ENCODE peak calls at places on chromosomes 5 and 9, in five cellular contexts. U, J, N, D and I are unnamed samples. For H4K20me1, the result is how much of the 10 kb centered on the place peaks cover.

GRCh38 chr9:134099123-134099761 is 31.4 kb upstream of the BRD3 start:
- DNase-seq in U (peak), J (peak), N (peak), D (peak), I (peak)

GRCh38 chr9:3528466-3528865 is 2.7 kb upstream of the RFX3 start:
- DNase-seq in D (no peak), U (no peak), J (no peak), N (no peak), I (no peak)

GRCh38 chr5:159198063-159199036 is 11.0 kb downstream of the RNF145 start:
- DNase-seq in D (no peak), N (no peak), U (no peak), J (no peak), I (no peak)

GRCh38 chr5:120538149-120538548 is 74.0 kb downstream of the PRR16 start:
- DNase-seq in N (no peak), D (no peak), U (no peak), J (peak), I (peak)

GRCh38 chr5:139982157-139982974 is 60.7 kb downstream of the NRG2 start:
- DNase-seq in J (peak), D (no peak), N (no peak), U (peak), I (peak)

GRCh38 chr9:94697972-94698581 is 28.4 kb upstream of the AOPEP start:
- DNase-seq in U (peak), J (peak), D (no peak), N (peak), I (no peak)

GRCh38 chr5:119286516-119287488 is 69.0 kb upstream of the TNFAIP8 start:
- DNase-seq in N (no peak), U (no peak), D (no peak), J (no peak), I (no peak)

GRCh38 chr5:80302636-80303035 is 17.2 kb upstream of the SPZ1 start:
- DNase-seq in U (no peak), D (no peak), N (no peak), J (no peak), I (no peak)

GRCh38 chr9:114486205-114486963 is 18.9 kb downstream of the WHRN start:
- DNase-seq in D (no peak), N (no peak), U (no peak), J (peak), I (no peak)

GRCh38 chr5:128513816-128514215 is 24.2 kb downstream of the FBN2 start:
- DNase-seq in U (no peak), D (no peak), N (no peak), J (no peak), I (no peak)

GRCh38 chr5:4901890-4902289 is 238.2 kb upstream of the ADAMTS16 start:
- DNase-seq in J (no peak), D (no peak), N (no peak), U (no peak), I (no peak)

GRCh38 chr5:98698359-98698758 is 75.1 kb upstream of the RGMB start:
- DNase-seq in U (no peak), J (peak), N (no peak), D (no peak), I (no peak)

GRCh38 chr5:8912106-8912505 is 633.8 kb downstream of the SEMA5A start:
- DNase-seq in U (no peak), N (no peak), D (no peak), J (peak), I (peak)

GRCh38 chr9:88092699-88093359 is 45.4 kb downstream of the SPATA31C2 start:
- DNase-seq in J (no peak), N (peak), U (no peak), D (no peak), I (no peak)

GRCh38 chr5:68169898-68170297 is 45.7 kb upstream of the PIK3R1 start:
- DNase-seq in J (no peak), U (peak), N (peak), D (no peak), I (no peak)

GRCh38 chr5:180785794-180786221 is 16.8 kb downstream of the MGAT1 start:
- DNase-seq in N (peak), J (peak), D (no peak), U (peak), I (peak)

GRCh38 chr5:87109749-87110148 is 157.9 kb upstream of the RASA1 start:
- DNase-seq in N (no peak), J (no peak), U (no peak), D (no peak), I (no peak)

GRCh38 chr5:87105577-87105976 is 162.1 kb upstream of the RASA1 start:
- DNase-seq in U (no peak), D (no peak), J (no peak), N (no peak), I (no peak)

GRCh38 chr5:87114631-87115030 is 153.1 kb upstream of the RASA1 start:
- DNase-seq in U (no peak), D (no peak), J (no peak), N (no peak), I (no peak)

GRCh38 chr5:87113848-87114247 is 153.8 kb upstream of the RASA1 start:
- DNase-seq in U (no peak), N (no peak), D (no peak), J (peak), I (peak)

DNA sequence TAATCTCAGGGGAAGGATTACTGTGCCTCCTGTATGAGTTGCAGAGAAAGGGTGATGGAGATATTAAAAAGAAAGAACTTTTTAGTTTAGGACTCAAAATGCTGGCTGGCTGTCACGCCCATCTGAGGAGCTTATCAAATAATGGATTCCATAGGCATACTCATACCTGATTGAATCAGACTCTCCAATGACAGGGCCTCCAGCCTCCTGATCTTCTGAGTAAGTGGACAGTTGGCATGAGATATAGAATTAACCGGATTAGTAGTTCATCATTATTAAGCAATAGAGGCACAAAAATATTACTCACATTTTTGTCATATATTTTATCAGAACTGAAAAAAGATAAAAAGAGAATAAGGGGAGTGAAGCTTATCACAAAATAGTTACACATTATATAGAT is 157.0 kb upstream of the RASA1 start:
- DNase-seq in J (no peak), U (no peak), N (no peak), D (no peak), I (no peak)
- TF ChIP-seq EZH2phosphoT487 in J (no peak), U (no peak), N (no peak), D (no peak), I (no peak)

GRCh38 chr9:131720330-131720729 is 19.5 kb downstream of the RAPGEF1 start:
- DNase-seq in D (peak), U (no peak), N (no peak), J (no peak), I (no peak)
- H3K4me3 ChIP-seq in D (peak), U (no peak), N (no peak), J (no peak), I (no peak)

DNA sequence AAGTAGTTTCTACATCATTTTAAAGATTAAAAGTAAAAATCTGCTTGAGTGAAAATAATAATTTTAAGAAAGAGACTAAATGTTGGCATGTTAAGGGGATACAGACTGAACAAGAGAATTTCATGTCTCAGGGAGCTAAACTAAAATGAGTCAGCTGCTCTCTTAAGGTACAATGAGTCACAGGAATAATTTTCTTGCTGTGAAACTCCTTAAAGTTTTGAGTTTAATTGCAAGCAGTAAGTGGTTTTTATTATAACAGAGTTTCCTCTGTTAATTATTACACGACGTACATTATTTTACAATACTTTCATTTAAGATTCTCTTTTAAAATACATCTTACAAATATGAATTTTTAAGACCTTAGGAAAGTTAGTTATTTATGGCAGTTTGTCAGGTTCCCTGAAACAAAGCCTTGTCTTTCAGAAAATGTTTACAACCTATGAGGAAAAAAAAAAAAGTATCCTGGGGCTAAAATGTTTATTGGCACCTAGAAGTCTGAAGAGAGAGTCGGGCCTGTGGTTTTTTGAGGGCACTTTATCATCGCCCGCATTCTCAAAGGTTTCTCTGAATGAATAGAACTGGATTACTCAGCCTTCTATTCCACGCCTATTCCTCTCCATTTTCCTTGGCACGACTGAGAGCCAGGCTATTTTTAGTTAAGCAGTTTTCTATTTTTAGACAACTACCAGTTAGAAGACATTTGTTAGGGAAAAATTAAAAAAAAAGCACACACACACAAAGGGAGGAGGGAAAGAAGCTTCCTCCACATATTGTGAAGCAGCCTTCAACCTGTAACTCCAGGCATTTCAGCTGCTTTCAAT is 97.4 kb downstream of the MEF2C start:
- DNase-seq in N (peak), U (peak), J (peak), D (no peak), I (peak)
- H4K20me1 ChIP-seq in N (under half), U (under half), J (under half), D (under half), I (under half)

GRCh38 chr9:123287639-123288038 is 19.3 kb upstream of the STRBP start:
- DNase-seq in U (no peak), N (no peak), D (no peak), J (no peak), I (no peak)
- TF ChIP-seq EZH2phosphoT487 in U (no peak), N (no peak), D (no peak), J (no peak), I (no peak)

GRCh38 chr9:32956606-32957005 is 44.8 kb downstream of the APTX start:
- DNase-seq in U (no peak), J (no peak), D (no peak), N (no peak), I (no peak)

GRCh38 chr9:32954642-32955041 is 46.8 kb downstream of the APTX start:
- DNase-seq in J (peak), U (no peak), D (no peak), N (no peak), I (no peak)

GRCh38 chr9:32955655-32956478 is 45.6 kb downstream of the APTX start:
- DNase-seq in U (no peak), J (peak), D (no peak), N (peak), I (no peak)
- H3K4me3 ChIP-seq in U (no peak), J (no peak), D (no peak), N (no peak), I (no peak)

GRCh38 chr9:36902063-36902735 is 131.9 kb downstream of the PAX5 start:
- DNase-seq in J (no peak), U (no peak), N (no peak), D (no peak), I (no peak)

GRCh38 chr9:36902861-36903524 is 131.1 kb downstream of the PAX5 start:
- DNase-seq in D (no peak), U (no peak), J (no peak), N (no peak), I (no peak)

GRCh38 chr9:36901528-36901927 is 132.5 kb downstream of the PAX5 start:
- DNase-seq in U (no peak), N (no peak), D (no peak), J (no peak), I (no peak)

GRCh38 chr9:36905101-36906066 is 128.7 kb downstream of the PAX5 start:
- DNase-seq in N (peak), J (no peak), U (peak), D (no peak), I (peak)

GRCh38 chr9:36903541-36904435 is 130.3 kb downstream of the PAX5 start:
- DNase-seq in J (peak), D (no peak), U (no peak), N (no peak), I (peak)
- H4K20me1 ChIP-seq in J (under half), D (under half), U (under half), N (under half), I (under half)